ENCODE peak calls at places on chromosomes 5 and 9, in five cellular contexts. L is stomach, G is omental fat pad, A is mucosa of descending colon, J is fibroblast of mammary gland. B is an unnamed sample.

GRCh38 chr5:138177936-138178515 is 404 bp downstream of the BRD8 start:
- DNase-seq in L (peak), G (no peak), A (no peak), J (peak), B (peak)

GRCh38 chr9:128902351-128903078 is 18.3 kb upstream of the PHYHD1 start:
- DNase-seq in L (peak), G (no peak), A (peak), J (no peak), B (peak)

GRCh38 chr5:96816430-96816939 is 8.7 kb upstream of the ERAP1 start:
- DNase-seq in L (no peak), G (no peak), A (no peak), J (no peak), B (peak)

GRCh38 chr5:116280149-116280803 is 195.5 kb downstream of the COMMD10 start:
- DNase-seq in L (no peak), G (no peak), A (no peak), J (no peak), B (no peak)

GRCh38 chr5:94674841-94675382 is 56.4 kb downstream of the SLF1 start:
- DNase-seq in L (no peak), G (no peak), A (no peak), J (peak), B (no peak)

GRCh38 chr5:5800801-5801761 is 378.6 kb downstream of the ICE1 start:
- DNase-seq in L (no peak), G (no peak), A (no peak), J (no peak), B (no peak)

GRCh38 chr9:121278535-121279169 is 10.7 kb downstream of the GSN start:
- DNase-seq in L (peak), G (no peak), A (no peak), J (peak), B (peak)

GRCh38 chr5:68535121-68535520 is 319.6 kb downstream of the PIK3R1 start:
- DNase-seq in L (no peak), G (no peak), A (no peak), J (no peak), B (no peak)

GRCh38 chr5:77867194-77867691 is 91.1 kb upstream of the TBCA start:
- DNase-seq in L (no peak), G (no peak), A (no peak), J (peak), B (no peak)
- TF ChIP-seq CTCF in L (no peak), G (no peak), A (no peak), J (peak), B (no peak)

DNA sequence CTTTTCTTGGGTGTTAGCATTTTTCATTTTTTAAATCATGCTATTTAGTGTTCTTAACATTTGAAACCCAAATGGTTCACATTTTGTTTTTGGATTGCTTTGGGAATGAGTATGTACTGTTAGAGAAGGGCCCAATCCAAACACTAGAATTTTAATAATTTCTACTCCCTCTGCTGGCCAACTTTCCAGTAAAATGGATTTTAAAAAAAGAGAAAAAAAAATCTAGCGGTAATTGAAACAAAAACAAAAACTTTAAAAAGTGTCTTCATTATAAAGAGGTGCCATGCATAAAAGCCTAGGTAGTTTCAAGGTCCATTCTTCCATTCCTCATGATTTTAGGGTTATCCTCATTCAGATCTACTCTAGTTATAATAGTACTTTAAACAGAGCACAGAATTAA is 32.1 kb upstream of the RICTOR start:
- DNase-seq in L (no peak), G (no peak), A (no peak), J (peak), B (no peak)
- TF ChIP-seq CTCF in L (no peak), G (no peak), A (no peak), J (peak), B (peak)

GRCh38 chr9:76559283-76559682 is 100.3 kb downstream of the GCNT1 start:
- DNase-seq in L (no peak), G (no peak), A (no peak), J (no peak), B (no peak)
- TF ChIP-seq CTCF in L (no peak), G (no peak), A (no peak), J (no peak), B (no peak)

DNA sequence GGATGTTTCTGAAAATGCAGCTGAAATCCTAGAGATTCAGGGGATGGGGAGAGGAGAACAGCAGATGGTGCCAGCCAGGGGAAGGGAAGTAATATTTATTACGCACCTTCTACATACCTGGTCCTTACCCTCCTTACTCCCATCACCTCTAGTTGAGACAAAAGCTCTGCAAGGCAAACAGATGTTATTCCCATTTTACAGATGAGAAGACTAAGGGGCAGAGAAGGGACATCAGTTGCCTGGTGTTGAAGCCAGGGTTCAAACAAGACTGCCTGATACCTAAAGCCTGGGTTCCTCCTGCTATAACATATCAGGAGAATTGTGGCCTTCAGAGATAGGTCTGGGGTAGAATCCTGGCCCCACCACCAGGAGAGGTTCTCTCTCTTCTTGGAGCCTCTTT is 7.3 kb upstream of the BOD1 start:
- DNase-seq in L (no peak), G (no peak), A (no peak), J (no peak), B (no peak)
- TF ChIP-seq CTCF in L (no peak), G (no peak), A (no peak), J (no peak), B (no peak)

GRCh38 chr5:175219256-175219835 is 224.6 kb downstream of the DRD1 start:
- DNase-seq in L (no peak), G (no peak), A (no peak), J (no peak), B (no peak)

GRCh38 chr5:175214152-175214551 is 229.8 kb downstream of the DRD1 start:
- DNase-seq in L (no peak), G (peak), A (no peak), J (peak), B (no peak)

GRCh38 chr5:175212203-175212602 is 231.8 kb downstream of the DRD1 start:
- DNase-seq in L (no peak), G (no peak), A (no peak), J (no peak), B (no peak)

GRCh38 chr5:175216991-175217390 is 227.0 kb downstream of the DRD1 start:
- DNase-seq in L (no peak), G (no peak), A (no peak), J (peak), B (no peak)

DNA sequence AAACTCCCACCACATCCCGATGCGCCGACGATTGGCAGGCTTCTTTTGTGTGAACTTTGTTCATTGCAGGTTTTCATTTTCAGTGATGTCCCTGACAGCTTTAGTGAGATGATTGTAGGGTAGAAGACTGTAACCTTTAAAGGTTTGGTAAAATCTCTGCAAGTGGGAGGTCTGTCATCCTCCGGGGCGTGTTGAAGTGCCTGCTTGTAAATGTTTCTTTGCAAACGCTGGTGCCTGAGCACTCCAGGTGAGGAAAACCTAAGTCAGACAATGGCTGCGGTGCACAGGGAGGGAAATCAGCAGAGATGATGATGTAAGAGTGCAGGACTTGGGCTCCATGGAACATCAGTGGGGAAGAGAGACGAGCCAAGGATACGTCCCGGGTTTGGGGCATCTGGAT is 228.1 kb downstream of the DRD1 start:
- DNase-seq in L (no peak), G (no peak), A (no peak), J (no peak), B (no peak)
- TF ChIP-seq CTCF in L (no peak), G (no peak), A (no peak), J (no peak), B (no peak)